ENCODE peak calls at places on chromosome 5, in eight cellular contexts. W is DMS 273 treated with DMSO at 0.1 percent for 48 hours; C is T-helper 1 cell; J is smooth muscle cell of the brain vasculature; T is activated CD8-positive, alpha-beta memory T cell treated with anti-CD3 and anti-CD28 coated beads, Interleukin-2, amount 50 U/mL, for 48 hours; P is naive thymus-derived CD4-positive, alpha-beta T cell; R is naive B cell; Q is stimulated activated CD4-positive, alpha-beta T cell treated with anti-CD3 and anti-CD28 coated beads, Interleukin-1b, Interleukin-23, amount 100 ng/mL, for 4 hours. I is an unnamed sample.

GRCh38 chr5:16964821-16965220 is 28.7 kb upstream of the MYO10 start:
- DNase-seq in P (no peak), W (no peak), C (no peak), T (no peak), R (no peak), Q (no peak), J (no peak), I (no peak)

GRCh38 chr5:154015071-154015693 is 23.5 kb downstream of the FAM114A2 start:
- DNase-seq in C (no peak), W (no peak), T (no peak), R (no peak), J (no peak), P (no peak), Q (no peak), I (no peak)

GRCh38 chr5:175821790-175822211 is 49.6 kb upstream of the CPLX2 start:
- DNase-seq in Q (no peak), J (no peak), P (no peak), T (peak; percentile 61), C (no peak), W (no peak), R (no peak), I (no peak)

GRCh38 chr5:38758774-38759423 is 86.9 kb upstream of the OSMR start:
- DNase-seq in W (no peak), J (no peak), Q (no peak), C (no peak), P (no peak), R (no peak), T (no peak), I (no peak)

GRCh38 chr5:79257314-79257713 is 21.4 kb downstream of the JMY start:
- DNase-seq in R (no peak), P (no peak), W (no peak), J (no peak), C (no peak), T (no peak), Q (no peak), I (no peak)

GRCh38 chr5:72439192-72439591 is 68.0 kb downstream of the ZNF366 start:
- DNase-seq in T (no peak), C (no peak), J (no peak), P (no peak), R (no peak), W (no peak), Q (no peak), I (no peak)

GRCh38 chr5:125367702-125368101 is 621.3 kb upstream of the ZNF608 start:
- DNase-seq in R (no peak), P (no peak), Q (no peak), T (no peak), C (no peak), J (no peak), W (no peak), I (no peak)

GRCh38 chr5:57320552-57320951 is 146.7 kb downstream of the GPBP1 start:
- DNase-seq in J (no peak), C (no peak), Q (no peak), T (no peak), R (no peak), W (no peak), P (no peak), I (no peak)

GRCh38 chr5:135723451-135723850 is 111.0 kb upstream of the SLC25A48 start:
- DNase-seq in R (no peak), C (no peak), P (no peak), W (no peak), T (no peak), Q (no peak), J (no peak), I (no peak)

GRCh38 chr5:153818626-153819025 is 220.1 kb downstream of the FAM114A2 start:
- DNase-seq in C (no peak), P (no peak), W (no peak), R (no peak), Q (no peak), T (no peak), J (no peak), I (no peak)

GRCh38 chr5:152736906-152737305 is 331.8 kb upstream of the NMUR2 start:
- DNase-seq in R (no peak), C (no peak), J (no peak), T (no peak), Q (no peak), W (no peak), P (no peak), I (no peak)

GRCh38 chr5:124954784-124955183 is 208.3 kb upstream of the ZNF608 start:
- DNase-seq in C (no peak), P (no peak), J (no peak), Q (no peak), R (no peak), T (no peak), W (no peak), I (no peak)

GRCh38 chr5:129609710-129610109 is 138.2 kb upstream of the MINAR2 start:
- DNase-seq in C (no peak), R (no peak), T (no peak), P (no peak), J (no peak), Q (no peak), W (no peak), I (no peak)

GRCh38 chr5:1280177-1281037 is 14.5 kb downstream of the TERT start:
- DNase-seq in T (no peak), J (no peak), R (no peak), Q (no peak), W (no peak), C (no peak), P (no peak), I (no peak)

GRCh38 chr5:173542964-173543363 is 73.5 kb downstream of the BOD1 start:
- DNase-seq in W (no peak), T (no peak), J (no peak), P (no peak), C (no peak), Q (no peak), R (no peak), I (no peak)

GRCh38 chr5:150522504-150523464 is 14.9 kb downstream of the NDST1 start:
- DNase-seq in Q (no peak), T (no peak), J (no peak), W (no peak), P (no peak), C (no peak), R (no peak), I (no peak)

GRCh38 chr5:59759600-59760357 is 133.7 kb downstream of the PDE4D start:
- DNase-seq in R (no peak), P (no peak), J (no peak), W (no peak), C (no peak), T (no peak), Q (no peak), I (no peak)

I was measured in activated naive CD4-positive, alpha-beta T cell.